ENCODE peak calls at places on chromosomes 5 and 9, in six cellular contexts. P, J, Z, M, R and W are unnamed samples.

GRCh38 chr9:4923580-4924544 is 61.2 kb upstream of the JAK2 start:
- DNase-seq in M (no peak), R (peak), Z (no peak), P (no peak), J (peak), W (peak)

GRCh38 chr9:81083062-81083461 is 606.3 kb downstream of the TLE1 start:
- DNase-seq in Z (no peak), R (no peak), M (no peak), J (no peak), P (no peak), W (peak)

GRCh38 chr9:97748525-97748924 is 51.4 kb upstream of the XPA start:
- DNase-seq in J (no peak), Z (no peak), R (no peak), M (no peak), P (no peak), W (no peak)

GRCh38 chr5:99386406-99387075 is 457.7 kb upstream of the CHD1 start:
- DNase-seq in R (no peak), P (no peak), Z (no peak), J (no peak), M (no peak), W (no peak)

GRCh38 chr9:106697799-106698591 is 165.0 kb upstream of the ZNF462 start:
- DNase-seq in M (no peak), R (no peak), P (no peak), Z (no peak), J (no peak), W (peak)

GRCh38 chr9:114837923-114838322 is 32.1 kb upstream of the TNFSF15 start:
- DNase-seq in Z (no peak), M (no peak), J (no peak), R (no peak), P (no peak), W (no peak)

GRCh38 chr5:66356011-66356565 is 212.0 kb downstream of the SREK1 start:
- DNase-seq in J (no peak), R (no peak), P (no peak), Z (no peak), M (no peak), W (no peak)

GRCh38 chr9:102521097-102521755 is 473.9 kb upstream of the CYLC2 start:
- DNase-seq in P (no peak), M (no peak), Z (no peak), J (no peak), R (no peak), W (no peak)

GRCh38 chr9:126392662-126393383 is 66.2 kb downstream of the MVB12B start:
- DNase-seq in M (no peak), R (no peak), Z (no peak), P (no peak), J (no peak), W (no peak)

GRCh38 chr5:141349917-141350619 is at the start of gene PCDHGB1:
- DNase-seq in J (peak), Z (peak), R (peak), M (no peak), P (no peak), W (peak)

GRCh38 chr9:127796225-127796813 is 6.4 kb upstream of the FPGS start:
- DNase-seq in R (no peak), Z (no peak), M (no peak), J (peak), P (no peak), W (no peak)

GRCh38 chr9:4237748-4238511 is 61.9 kb downstream of the GLIS3 start:
- DNase-seq in M (no peak), Z (no peak), R (no peak), P (no peak), J (no peak), W (no peak)

GRCh38 chr9:127386249-127386648 is 10.7 kb upstream of the SLC2A8 start:
- DNase-seq in P (no peak), J (no peak), Z (peak), M (no peak), R (no peak), W (no peak)

GRCh38 chr5:151255621-151256286 is 2.8 kb downstream of the GM2A start:
- DNase-seq in R (no peak), Z (no peak), J (no peak), M (no peak), P (peak), W (no peak)

GRCh38 chr9:72154468-72155281 is 5.4 kb downstream of the GDA start:
- DNase-seq in Z (no peak), J (peak), R (no peak), M (no peak), P (peak), W (no peak)

GRCh38 chr9:70412678-70413426 is 1.6 kb downstream of the KLF9 start:
- DNase-seq in Z (peak), J (peak), M (no peak), P (no peak), R (peak), W (peak)

GRCh38 chr9:38384990-38385848 is 7.3 kb upstream of the ALDH1B1 start:
- DNase-seq in J (no peak), R (no peak), P (no peak), M (no peak), Z (no peak), W (no peak)

DNA sequence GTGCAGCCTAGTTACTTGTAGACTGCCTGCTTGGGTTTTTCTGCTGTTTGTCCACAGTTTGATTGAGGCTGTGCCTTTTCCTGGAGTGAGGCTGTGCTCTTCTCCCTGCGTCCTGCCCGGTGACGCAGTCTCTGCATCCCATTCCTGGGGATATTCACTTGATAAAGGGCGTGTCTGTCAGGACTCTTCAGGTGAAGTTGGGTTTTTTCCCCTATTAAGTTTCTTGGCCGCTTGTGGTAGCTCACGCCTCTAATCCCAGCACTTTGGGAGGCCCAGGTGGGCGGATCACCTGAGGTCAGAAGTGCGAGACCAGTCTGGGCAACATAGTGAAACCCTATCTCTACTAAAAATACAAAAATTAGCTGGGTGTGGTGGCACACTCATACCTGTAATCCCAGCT is 50.0 kb upstream of the SUSD3 start:
- DNase-seq in J (no peak), M (no peak), Z (peak), P (no peak), R (no peak), W (no peak)
- TF ChIP-seq SIN3A in J (no peak), M (no peak), Z (no peak), P (no peak), R (no peak), W (no peak)

GRCh38 chr5:80309871-80310665 is 9.7 kb upstream of the SPZ1 start:
- DNase-seq in R (no peak), J (no peak), M (no peak), Z (no peak), P (no peak), W (no peak)

GRCh38 chr5:80302636-80303035 is 17.2 kb upstream of the SPZ1 start:
- DNase-seq in R (no peak), J (no peak), M (no peak), P (no peak), Z (peak), W (no peak)

GRCh38 chr5:80308526-80308925 is 11.3 kb upstream of the SPZ1 start:
- DNase-seq in R (no peak), J (no peak), P (no peak), M (no peak), Z (peak), W (no peak)
- TF ChIP-seq YY1 in R (peak), J (no peak), P (no peak), M (no peak), Z (peak), W (no peak)

GRCh38 chr5:39755986-39756385 is 331.2 kb upstream of the DAB2 start:
- DNase-seq in Z (no peak), M (peak), J (no peak), R (peak), P (no peak), W (no peak)
- TF ChIP-seq SIN3A in Z (no peak), M (no peak), J (no peak), R (no peak), P (no peak), W (no peak)

GRCh38 chr9:79655571-79655970 is 83.8 kb downstream of the TLE4 start:
- DNase-seq in J (no peak), Z (no peak), R (no peak), P (no peak), M (no peak), W (no peak)

GRCh38 chr9:79656127-79656526 is 84.4 kb downstream of the TLE4 start:
- DNase-seq in J (no peak), R (no peak), P (no peak), Z (no peak), M (no peak), W (peak)

GRCh38 chr9:79651251-79651795 is 79.6 kb downstream of the TLE4 start:
- DNase-seq in Z (no peak), M (no peak), R (no peak), P (no peak), J (no peak), W (no peak)

GRCh38 chr9:79654591-79654990 is 82.8 kb downstream of the TLE4 start:
- DNase-seq in Z (no peak), M (no peak), P (no peak), J (no peak), R (no peak), W (no peak)

GRCh38 chr9:79652598-79652997 is 80.8 kb downstream of the TLE4 start:
- DNase-seq in P (no peak), R (no peak), M (no peak), Z (no peak), J (no peak), W (no peak)
- TF ChIP-seq YY1 in P (no peak), R (no peak), M (no peak), Z (no peak), J (no peak), W (no peak)

DNA sequence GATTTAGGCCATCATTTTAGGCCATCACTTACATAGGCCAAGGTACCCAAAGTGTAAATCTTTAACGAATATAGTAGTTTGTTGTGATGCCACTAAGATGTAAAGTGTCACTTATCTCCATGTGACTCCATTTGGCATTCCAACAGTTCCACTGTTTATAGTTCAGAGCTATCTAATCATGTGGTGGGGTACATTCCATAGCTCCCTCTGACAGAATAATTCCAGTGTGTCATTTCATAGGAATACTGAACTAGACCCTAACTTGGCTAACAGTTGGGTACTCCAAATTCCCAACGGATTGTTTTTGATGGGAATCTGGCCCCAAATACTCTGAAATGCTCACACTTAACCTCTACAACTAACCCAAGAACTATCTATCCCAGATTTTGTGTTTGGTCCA is 76.7 kb upstream of the FST start:
- DNase-seq in Z (no peak), M (no peak), R (no peak), P (no peak), J (no peak), W (no peak)
- TF ChIP-seq SIN3A in Z (no peak), M (no peak), R (no peak), P (no peak), J (no peak), W (no peak)

GRCh38 chr5:37110128-37110527 is 139.0 kb downstream of the CPLANE1 start:
- DNase-seq in J (no peak), M (no peak), P (no peak), R (no peak), Z (no peak), W (no peak)

GRCh38 chr5:37116359-37116758 is 132.8 kb downstream of the CPLANE1 start:
- DNase-seq in R (no peak), J (no peak), Z (no peak), P (no peak), M (no peak), W (no peak)

GRCh38 chr5:37112383-37112991 is 136.7 kb downstream of the CPLANE1 start:
- DNase-seq in Z (no peak), R (no peak), P (peak), M (no peak), J (no peak), W (no peak)

GRCh38 chr5:37109338-37109737 is 139.8 kb downstream of the CPLANE1 start:
- DNase-seq in M (no peak), J (no peak), P (no peak), R (no peak), Z (no peak), W (no peak)

GRCh38 chr5:37111426-37112382 is 137.5 kb downstream of the CPLANE1 start:
- DNase-seq in J (no peak), R (no peak), P (peak), M (no peak), Z (no peak), W (no peak)
- TF ChIP-seq YY1 in J (no peak), R (no peak), P (no peak), M (no peak), Z (no peak), W (no peak)

GRCh38 chr5:175470756-175471155 is 7.6 kb upstream of the SFXN1 start:
- DNase-seq in M (no peak), J (no peak), Z (no peak), P (no peak), R (no peak), W (no peak)

GRCh38 chr5:175469916-175470315 is 8.4 kb upstream of the SFXN1 start:
- DNase-seq in P (no peak), R (no peak), M (no peak), J (no peak), Z (no peak), W (no peak)

GRCh38 chr5:175475248-175475647 is 3.1 kb upstream of the SFXN1 start:
- DNase-seq in Z (no peak), J (peak), M (no peak), P (no peak), R (no peak), W (no peak)

GRCh38 chr5:175471628-175472027 is 6.7 kb upstream of the SFXN1 start:
- DNase-seq in P (no peak), Z (no peak), M (no peak), J (no peak), R (peak), W (no peak)

GRCh38 chr5:175472378-175472777 is 6.0 kb upstream of the SFXN1 start:
- DNase-seq in P (no peak), J (no peak), M (no peak), Z (no peak), R (no peak), W (no peak)
- TF ChIP-seq SIN3A in P (no peak), J (no peak), M (no peak), Z (no peak), R (no peak), W (no peak)

DNA sequence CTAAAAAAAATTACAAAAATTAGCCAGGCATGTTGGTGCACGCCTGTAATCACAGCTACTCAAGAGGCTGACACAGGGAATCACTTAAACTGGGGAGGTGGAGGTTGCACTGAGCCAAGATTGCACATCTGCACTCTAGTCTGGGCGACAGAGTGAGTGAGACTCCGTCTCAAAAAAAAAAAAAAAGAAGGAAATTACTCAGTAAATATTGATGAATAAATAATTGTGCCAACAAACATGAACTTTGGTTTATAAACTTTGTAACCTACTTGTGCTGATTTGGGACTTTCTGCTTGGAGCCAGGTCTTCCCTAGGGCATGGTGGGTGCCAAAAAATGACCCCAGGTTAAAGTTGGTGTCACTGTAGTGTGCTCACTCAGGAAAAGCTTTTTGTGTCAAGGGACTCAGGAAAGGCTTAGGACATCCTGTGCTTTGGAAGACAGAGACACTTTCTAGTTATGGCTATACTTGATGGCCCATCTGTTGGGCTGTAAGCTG is 19.0 kb downstream of the ABLIM3 start:
- DNase-seq in P (no peak), R (no peak), J (no peak), M (no peak), Z (no peak), W (no peak)
- TF ChIP-seq YY1 in P (no peak), R (no peak), J (no peak), M (no peak), Z (no peak), W (no peak)